ENCODE peak calls at places on chromosomes 13 and 19, in four cellular contexts. B is mesenchymal stem cell, Y is heart left ventricle, A is A673. F is an unnamed sample.
A peak's percentile ranks its signal among the peaks of the same experiment; 100 is the strongest.

GRCh38 chr19:53670345-53670744 is 38.5 kb downstream of the DPRX start:
- DNase-seq in B (no peak), Y (no peak), A (no peak), F (no peak)

GRCh38 chr19:49338691-49339363 is 3.6 kb downstream of the CD37 start:
- DNase-seq in B (peak; percentile 29), Y (peak; percentile 78), A (peak; percentile 87), F (peak; percentile 19)

GRCh38 chr19:18672044-18672451 is 11.4 kb upstream of the CRTC1 start:
- DNase-seq in B (no peak), Y (no peak), A (no peak), F (no peak)

GRCh38 chr19:35935911-35936737 is at the start of gene LRFN3:
- DNase-seq in B (peak; percentile 75), Y (peak; percentile 77), A (peak; percentile 90), F (peak; percentile 68)

GRCh38 chr19:38142176-38143035 is 81.6 kb downstream of the DPF1 start:
- DNase-seq in B (peak; percentile 62), Y (peak; percentile 63), A (peak; percentile 76), F (peak; percentile 41)

GRCh38 chr19:29858000-29858596 is 46.3 kb downstream of the CCNE1 start:
- DNase-seq in B (no peak), Y (no peak), A (peak; percentile 22), F (no peak)

GRCh38 chr13:31209172-31209818 is 9.5 kb downstream of the B3GLCT start:
- DNase-seq in B (peak; percentile 46), Y (peak; percentile 86), A (peak; percentile 92), F (peak; percentile 70)

GRCh38 chr13:111049791-111050538 is 65.1 kb upstream of the ARHGEF7 start:
- DNase-seq in B (peak; percentile 43), Y (no peak), A (no peak), F (peak; percentile 50)

GRCh38 chr19:28297036-28297435 is 915.9 kb downstream of the UQCRFS1 start:
- DNase-seq in B (no peak), Y (no peak), A (no peak), F (peak; percentile 36)

GRCh38 chr13:45219938-45220375 is 19.1 kb upstream of the KCTD4 start:
- DNase-seq in B (peak; percentile 44), Y (no peak), A (peak; percentile 31), F (peak; percentile 94)

GRCh38 chr13:101626925-101627555 is 174.6 kb downstream of the ITGBL1 start:
- DNase-seq in B (peak; percentile 32), Y (no peak), A (peak; percentile 11), F (no peak)

GRCh38 chr13:29484796-29485195 is 110.7 kb downstream of the SLC7A1 start:
- DNase-seq in B (no peak), Y (no peak), A (no peak), F (no peak)

GRCh38 chr19:5767949-5768348 is 16.6 kb downstream of the PRR22 start:
- DNase-seq in B (no peak), Y (no peak), A (no peak), F (no peak)

GRCh38 chr19:30539981-30540380 is 167.8 kb downstream of the ZNF536 start:
- DNase-seq in B (no peak), Y (no peak), A (no peak), F (no peak)

GRCh38 chr13:113527272-113527958 is 36.9 kb upstream of the DCUN1D2 start:
- DNase-seq in B (no peak), Y (no peak), A (no peak), F (no peak)

GRCh38 chr13:90447034-90447734 is 900.3 kb upstream of the MIR17HG start:
- DNase-seq in B (no peak), Y (no peak), A (no peak), F (no peak)

GRCh38 chr19:5148794-5149190 is 179.9 kb downstream of the KDM4B start:
- DNase-seq in B (no peak), Y (peak; percentile 22), A (no peak), F (no peak)

GRCh38 chr13:100881291-100881864 is 206.8 kb upstream of the TMTC4 start:
- DNase-seq in B (peak; percentile 62), Y (no peak), A (no peak), F (no peak)

GRCh38 chr13:66803013-66803739 is 427.0 kb downstream of the PCDH9 start:
- DNase-seq in B (no peak), Y (no peak), A (peak; percentile 2), F (no peak)

DNA sequence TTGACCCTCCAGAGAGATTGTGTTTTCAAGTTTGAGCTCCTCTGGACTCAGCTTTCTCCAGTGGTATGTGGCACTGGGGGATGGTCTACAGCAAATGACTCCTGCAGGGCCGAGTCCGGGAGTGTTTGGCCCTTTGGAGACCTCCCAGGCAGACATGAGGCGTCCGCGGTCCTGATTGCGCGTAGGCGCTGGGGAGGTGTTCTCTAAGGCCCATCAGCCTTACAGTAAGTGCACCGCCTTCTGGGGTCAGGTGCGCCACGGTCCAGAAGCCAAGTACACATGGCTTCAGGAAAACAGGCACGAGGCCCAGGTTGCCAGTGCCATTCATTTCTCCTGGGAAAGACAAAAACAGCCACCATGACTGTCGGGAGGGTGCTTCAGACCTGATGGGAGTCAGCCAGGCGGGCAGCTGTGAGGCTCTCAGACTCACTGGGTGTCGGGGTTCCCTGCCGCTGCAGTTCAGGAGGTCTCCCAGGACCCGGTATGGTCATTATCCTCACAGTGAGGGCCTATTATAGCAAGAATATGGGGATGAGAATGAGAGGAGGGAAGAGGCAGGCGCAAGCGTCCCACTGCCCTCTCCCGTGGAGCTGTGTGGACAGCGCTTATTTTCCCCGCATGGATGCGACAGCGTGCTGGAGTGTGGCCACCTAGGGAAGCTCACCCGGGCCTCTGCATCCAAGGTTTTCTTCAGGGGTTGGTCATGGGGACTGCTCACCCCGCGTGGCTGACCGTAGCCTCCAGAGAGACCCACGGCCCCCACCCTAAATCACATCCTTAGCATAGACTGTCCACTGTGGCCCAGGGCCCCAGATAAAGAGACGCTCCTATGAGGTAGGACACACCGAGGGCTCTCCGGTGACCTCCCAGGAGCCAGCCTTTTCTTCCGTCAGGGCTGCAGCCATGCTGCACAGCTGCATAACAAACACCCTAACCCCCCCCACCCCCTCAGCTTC is 21.8 kb downstream of the CCDC8 start:
- DNase-seq in B (no peak), Y (no peak), A (no peak), F (no peak)
- H3K36me3 ChIP-seq in B (peaks cover 64% of the 10 kb centered on the region), Y (no peaks in the 10 kb centered on the region), A (peaks cover 46% of the 10 kb centered on the region), F (peaks cover 28% of the 10 kb centered on the region)

GRCh38 chr13:61146158-61146557 is 269.5 kb downstream of the PCDH20 start:
- DNase-seq in B (no peak), Y (no peak), A (peak; percentile 51), F (no peak)

GRCh38 chr13:61146571-61146970 is 269.1 kb downstream of the PCDH20 start:
- DNase-seq in B (no peak), Y (no peak), A (peak; percentile 78), F (no peak)

GRCh38 chr13:61142506-61142905 is 273.1 kb downstream of the PCDH20 start:
- DNase-seq in B (no peak), Y (no peak), A (no peak), F (no peak)

GRCh38 chr13:61144301-61144700 is 271.3 kb downstream of the PCDH20 start:
- DNase-seq in B (no peak), Y (no peak), A (no peak), F (no peak)

GRCh38 chr13:61144834-61145593 is 270.6 kb downstream of the PCDH20 start:
- DNase-seq in B (no peak), Y (no peak), A (no peak), F (no peak)
- H3K36me3 ChIP-seq in B (no peaks in the 10 kb centered on the region), Y (no peaks in the 10 kb centered on the region), A (no peaks in the 10 kb centered on the region), F (no peaks in the 10 kb centered on the region)

DNA sequence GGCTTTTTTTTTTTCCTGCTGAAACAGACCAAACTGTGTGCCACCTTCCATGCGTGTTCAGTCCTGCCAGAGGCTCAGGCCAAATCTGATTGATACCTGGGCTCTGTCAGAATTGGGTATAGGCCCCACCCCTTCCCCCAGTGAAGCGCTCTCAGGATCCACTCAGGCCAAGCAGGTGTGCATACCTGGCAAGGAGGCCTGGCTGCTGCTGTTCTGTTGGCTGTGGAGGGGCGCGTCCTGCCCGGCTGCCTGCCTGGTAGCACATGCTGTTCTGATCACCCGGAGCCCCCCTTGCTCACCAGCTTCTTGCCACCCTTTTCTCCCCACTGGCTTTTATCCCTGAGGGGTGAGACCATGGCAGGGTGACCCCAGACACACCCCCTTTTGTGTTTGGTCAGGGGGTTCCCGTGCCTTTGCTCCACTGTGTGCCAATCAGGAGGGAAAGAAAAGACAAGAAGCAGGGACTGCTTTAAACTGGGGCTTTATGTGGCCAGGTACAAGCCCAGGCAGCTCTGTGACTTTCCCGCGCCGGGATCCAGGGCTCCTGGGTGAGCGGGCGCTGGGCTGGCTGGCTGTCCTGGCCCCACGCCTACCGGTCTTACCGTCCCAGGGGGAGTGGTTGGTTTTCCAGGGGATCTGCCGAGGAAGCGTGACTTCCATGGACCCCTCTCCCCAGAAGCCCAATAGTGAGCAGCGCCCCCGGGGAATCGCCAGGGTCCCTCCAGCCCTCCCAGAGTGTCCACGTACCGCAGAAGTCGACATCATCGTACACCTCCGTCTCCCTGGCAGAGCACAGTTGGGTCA is 12.6 kb downstream of the PRAM1 start:
- DNase-seq in B (no peak), Y (no peak), A (no peak), F (no peak)
- H3K36me3 ChIP-seq in B (peaks cover 48% of the 10 kb centered on the region), Y (peaks cover 4% of the 10 kb centered on the region), A (peaks cover 43% of the 10 kb centered on the region), F (peaks cover 25% of the 10 kb centered on the region)

DNA sequence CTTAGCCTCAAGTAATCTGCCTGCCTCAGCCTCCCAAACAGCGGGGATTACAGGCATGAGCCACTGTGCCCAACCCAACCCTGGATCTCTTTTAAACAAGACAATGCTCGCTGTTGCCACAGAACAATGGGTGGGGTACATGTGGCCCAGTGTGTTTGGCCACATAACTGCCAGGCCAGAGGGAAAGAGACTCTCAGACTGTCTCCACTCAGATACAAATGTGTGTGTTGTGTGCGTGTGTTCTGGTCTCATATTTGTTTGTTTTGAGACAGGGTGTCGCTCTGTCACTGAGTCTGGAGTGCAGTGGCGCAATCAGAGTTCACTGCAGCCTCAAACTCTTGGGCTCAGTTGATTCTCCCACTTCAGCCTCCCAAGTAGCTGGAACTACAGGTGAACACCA is 25.8 kb downstream of the LDLR start:
- DNase-seq in B (no peak), Y (no peak), A (no peak), F (no peak)
- H3K36me3 ChIP-seq in B (peaks cover 94% of the 10 kb centered on the region), Y (peaks cover 8% of the 10 kb centered on the region), A (peaks cover 98% of the 10 kb centered on the region), F (peaks cover 49% of the 10 kb centered on the region)

DNA sequence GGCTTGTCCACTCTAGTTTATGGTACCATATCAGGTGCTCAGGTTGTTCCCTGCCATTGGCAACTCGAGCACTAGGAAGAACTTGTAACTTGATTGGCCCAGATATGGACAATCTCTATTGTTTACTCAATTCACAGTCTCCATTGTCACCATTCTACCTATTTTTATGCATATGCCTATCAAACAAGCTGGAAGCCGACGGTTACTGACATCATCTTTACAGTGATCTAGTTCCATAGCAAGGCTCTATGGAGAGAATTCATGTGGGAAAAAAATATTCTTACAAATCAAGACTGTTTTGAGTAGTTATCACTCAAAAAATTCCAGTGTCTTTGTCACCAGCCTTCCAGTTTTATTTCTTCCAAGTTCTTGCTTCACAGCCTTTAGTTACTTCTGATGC is 1006.2 kb upstream of the PRR20A start:
- DNase-seq in B (no peak), Y (no peak), A (no peak), F (no peak)
- H3K36me3 ChIP-seq in B (no peaks in the 10 kb centered on the region), Y (no peaks in the 10 kb centered on the region), A (no peaks in the 10 kb centered on the region), F (no peaks in the 10 kb centered on the region)

DNA sequence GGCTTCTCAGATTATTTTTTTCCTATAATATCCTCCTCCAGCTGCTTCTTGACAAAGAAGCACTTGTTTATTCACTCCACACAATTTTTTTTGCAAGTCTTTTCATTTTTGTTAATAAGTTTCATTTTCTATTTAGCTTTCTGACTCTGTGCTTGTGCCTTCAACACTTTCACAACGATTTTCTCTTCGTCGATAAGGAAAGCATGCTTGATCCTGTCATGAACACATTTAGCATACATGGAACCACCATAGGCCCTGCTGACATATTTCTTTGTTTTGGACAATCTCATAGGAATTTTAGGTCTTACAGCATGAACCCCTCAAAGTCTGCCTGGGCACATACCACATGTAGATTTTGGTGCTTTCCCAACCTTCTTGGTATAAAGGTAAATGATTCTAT is 346.0 kb downstream of the KCNRG start:
- DNase-seq in B (no peak), Y (no peak), A (no peak), F (no peak)
- H3K36me3 ChIP-seq in B (no peaks in the 10 kb centered on the region), Y (no peaks in the 10 kb centered on the region), A (no peaks in the 10 kb centered on the region), F (no peaks in the 10 kb centered on the region)

F was measured in fibroblast of lung.